ENCODE peak calls at places on chromosomes 16 and 17, in six cellular contexts. A is tibial artery, C is lower leg skin, V is cardiac fibroblast, G is tibial nerve, Y is prostate gland. R is an unnamed sample.

GRCh38 chr16:10123141-10123540 is 59.1 kb downstream of the GRIN2A start:
- DNase-seq in Y (no peak), G (no peak), A (no peak), C (peak), V (peak), R (no peak)

GRCh38 chr17:596763-597644 is 117.6 kb downstream of the VPS53 start:
- DNase-seq in V (peak), Y (no peak), A (no peak), G (no peak), C (peak), R (no peak)

GRCh38 chr16:87487361-87487924 is 5.4 kb downstream of the ZCCHC14 start:
- DNase-seq in G (peak), A (peak), V (peak), Y (no peak), C (peak), R (peak)

GRCh38 chr17:4161179-4161559 is 18.2 kb downstream of the CYB5D2 start:
- DNase-seq in G (peak), A (peak), C (no peak), V (peak), Y (peak), R (peak)

GRCh38 chr16:68090109-68090508 is 4.9 kb downstream of the NFATC3 start:
- DNase-seq in A (no peak), V (no peak), G (no peak), C (no peak), Y (no peak), R (no peak)

GRCh38 chr17:62093188-62094155 is 28.4 kb upstream of the MED13 start:
- DNase-seq in A (no peak), G (no peak), Y (no peak), V (peak), C (peak), R (no peak)

GRCh38 chr17:81143200-81143527 is 22.1 kb upstream of the PVALEF start:
- DNase-seq in A (no peak), V (no peak), Y (no peak), G (no peak), C (no peak), R (no peak)

GRCh38 chr17:59456923-59457615 is 108.3 kb upstream of the DHX40 start:
- DNase-seq in V (no peak), C (no peak), Y (no peak), G (no peak), A (no peak), R (no peak)

GRCh38 chr16:19700319-19700781 is 17.7 kb downstream of the KNOP1 start:
- DNase-seq in V (peak), Y (peak), C (no peak), G (no peak), A (no peak), R (no peak)

GRCh38 chr16:57773680-57774295 is 28.5 kb downstream of the KIFC3 start:
- DNase-seq in A (no peak), G (no peak), Y (no peak), C (no peak), V (peak), R (peak)

GRCh38 chr17:81993726-81994592 is 16.5 kb downstream of the ASPSCR1 start:
- DNase-seq in Y (no peak), G (no peak), A (peak), C (no peak), V (no peak), R (no peak)

GRCh38 chr17:66988069-66988798 is 23.7 kb downstream of the CACNG4 start:
- DNase-seq in A (no peak), Y (no peak), V (no peak), G (no peak), C (no peak), R (peak)

GRCh38 chr17:74282587-74283370 is 8.7 kb downstream of the DNAI2 start:
- DNase-seq in Y (no peak), C (no peak), A (no peak), V (no peak), G (no peak), R (no peak)

GRCh38 chr17:14604920-14605599 is 304.2 kb downstream of the HS3ST3B1 start:
- DNase-seq in G (no peak), C (no peak), A (peak), V (no peak), Y (no peak), R (no peak)

GRCh38 chr16:77212736-77213541 is 13.7 kb downstream of the SYCE1L start:
- DNase-seq in C (peak), V (peak), A (no peak), G (peak), Y (peak), R (peak)

GRCh38 chr16:50842589-50842988 is 100.7 kb downstream of the CYLD start:
- DNase-seq in V (no peak), Y (no peak), A (no peak), G (no peak), C (peak), R (no peak)

GRCh38 chr17:55706808-55707773 is 15.6 kb downstream of the TMEM100 start:
- DNase-seq in A (no peak), C (no peak), V (no peak), Y (no peak), G (no peak), R (no peak)

GRCh38 chr17:79982986-79983385 is 52.7 kb downstream of the TBC1D16 start:
- DNase-seq in C (peak), G (no peak), Y (no peak), A (peak), V (no peak), R (no peak)

GRCh38 chr16:68492501-68493411 is 44.4 kb upstream of the SMPD3 start:
- DNase-seq in G (no peak), V (no peak), A (no peak), Y (no peak), C (no peak), R (no peak)

GRCh38 chr17:7220593-7221280 is 999 bp downstream of the ACADVL start:
- DNase-seq in V (peak), C (no peak), G (no peak), Y (peak), A (no peak), R (peak)

GRCh38 chr16:12439443-12440232 is 364.0 kb downstream of the CPPED1 start:
- DNase-seq in Y (no peak), V (no peak), G (no peak), A (no peak), C (no peak), R (no peak)

GRCh38 chr17:21595086-21595485 is 97.2 kb upstream of the KCNJ18 start:
- DNase-seq in V (no peak), C (no peak), Y (no peak), G (no peak), A (no peak), R (no peak)

GRCh38 chr16:85232369-85233142 is 120.3 kb upstream of the CIBAR2 start:
- DNase-seq in C (no peak), A (no peak), V (peak), Y (no peak), G (no peak), R (no peak)

GRCh38 chr17:6072611-6073010 is 2.4 kb downstream of the WSCD1 start:
- DNase-seq in V (no peak), Y (no peak), A (no peak), C (no peak), G (no peak), R (no peak)

GRCh38 chr16:54145881-54146280 is 140.7 kb downstream of the IRX3 start:
- DNase-seq in Y (no peak), C (peak), G (no peak), A (no peak), V (no peak), R (no peak)

GRCh38 chr17:62680541-62681052 is 53.1 kb downstream of the MRC2 start:
- DNase-seq in Y (no peak), C (no peak), A (no peak), G (no peak), V (no peak), R (no peak)

GRCh38 chr16:23496826-23497542 is 13.3 kb downstream of the GGA2 start:
- DNase-seq in Y (peak), A (no peak), C (peak), V (peak), G (no peak), R (no peak)

GRCh38 chr17:15171433-15172047 is 93.6 kb downstream of the PMP22 start:
- DNase-seq in G (peak), V (peak), A (peak), Y (peak), C (peak), R (peak)

GRCh38 chr16:72787519-72788268 is 260.2 kb downstream of the ZFHX3 start:
- DNase-seq in C (peak), G (peak), A (peak), V (peak), Y (peak), R (peak)

GRCh38 chr16:87874639-87875472 is 5.5 kb upstream of the SLC7A5 start:
- DNase-seq in V (no peak), A (no peak), G (no peak), C (no peak), Y (no peak), R (no peak)

GRCh38 chr16:3087243-3087791 is 11.8 kb downstream of the ZSCAN10 start:
- DNase-seq in Y (no peak), V (no peak), G (no peak), A (no peak), C (no peak), R (no peak)

GRCh38 chr16:14249291-14250032 is 178.3 kb downstream of the MRTFB start:
- DNase-seq in C (no peak), Y (no peak), V (peak), G (peak), A (no peak), R (no peak)

GRCh38 chr16:12675852-12676251 is 127.8 kb downstream of the CPPED1 start:
- DNase-seq in Y (no peak), C (no peak), V (peak), A (no peak), G (no peak), R (no peak)

GRCh38 chr17:82330322-82331239 is 3.0 kb downstream of the SECTM1 start:
- DNase-seq in C (no peak), V (peak), Y (no peak), A (no peak), G (no peak), R (peak)

GRCh38 chr17:8838551-8839095 is 28.9 kb downstream of the PIK3R6 start:
- DNase-seq in Y (no peak), G (no peak), C (peak), A (peak), V (no peak), R (no peak)

GRCh38 chr17:62713096-62713870 is 85.8 kb downstream of the MRC2 start:
- DNase-seq in Y (no peak), G (no peak), A (peak), C (peak), V (no peak), R (no peak)

GRCh38 chr17:36862116-36862920 is 75.0 kb upstream of the LHX1 start:
- DNase-seq in V (no peak), C (no peak), G (no peak), A (no peak), Y (no peak), R (no peak)

GRCh38 chr17:77568540-77568939 is 390.0 kb upstream of the TNRC6C start:
- DNase-seq in Y (no peak), A (no peak), C (no peak), G (no peak), V (no peak), R (no peak)

GRCh38 chr17:77571141-77571540 is 387.4 kb upstream of the TNRC6C start:
- DNase-seq in C (no peak), A (peak), V (no peak), G (no peak), Y (no peak), R (no peak)

GRCh38 chr17:77570565-77570898 is 388.0 kb upstream of the TNRC6C start:
- DNase-seq in A (peak), V (no peak), G (no peak), Y (no peak), C (no peak), R (no peak)

GRCh38 chr17:77571562-77571981 is 386.9 kb upstream of the TNRC6C start:
- DNase-seq in V (peak), A (peak), Y (no peak), G (no peak), C (no peak), R (no peak)

GRCh38 chr17:77569846-77570564 is 388.5 kb upstream of the TNRC6C start:
- DNase-seq in C (no peak), Y (no peak), G (no peak), V (no peak), A (peak), R (no peak)
- H3K4me3 ChIP-seq in C (no peak), Y (no peak), G (no peak), V (no peak), A (no peak), R (no peak)

GRCh38 chr16:80670170-80670865 is 129.5 kb downstream of the DYNLRB2 start:
- DNase-seq in V (no peak), A (no peak), C (no peak), Y (no peak), G (no peak), R (no peak)
- TF ChIP-seq CTCF in V (no peak), A (no peak), C (no peak), Y (no peak), G (no peak), R (no peak)

GRCh38 chr17:45341389-45342158 is 24.8 kb upstream of the MAP3K14 start:
- DNase-seq in G (peak), Y (no peak), A (peak), C (peak), V (peak), R (peak)
- H3K4me3 ChIP-seq in G (no peak), Y (no peak), A (no peak), C (no peak), V (peak), R (no peak)

GRCh38 chr17:29840884-29841283 is 89.1 kb downstream of the SSH2 start:
- DNase-seq in C (no peak), V (peak), Y (no peak), A (no peak), G (no peak), R (no peak)

GRCh38 chr17:29846298-29846697 is 83.7 kb downstream of the SSH2 start:
- DNase-seq in V (no peak), A (no peak), C (no peak), G (no peak), Y (no peak), R (no peak)

GRCh38 chr17:29847118-29847517 is 82.9 kb downstream of the SSH2 start:
- DNase-seq in A (no peak), G (no peak), Y (no peak), V (no peak), C (no peak), R (no peak)

GRCh38 chr17:29847527-29847931 is 82.5 kb downstream of the SSH2 start:
- DNase-seq in Y (no peak), G (no peak), C (no peak), V (peak), A (no peak), R (no peak)

DNA sequence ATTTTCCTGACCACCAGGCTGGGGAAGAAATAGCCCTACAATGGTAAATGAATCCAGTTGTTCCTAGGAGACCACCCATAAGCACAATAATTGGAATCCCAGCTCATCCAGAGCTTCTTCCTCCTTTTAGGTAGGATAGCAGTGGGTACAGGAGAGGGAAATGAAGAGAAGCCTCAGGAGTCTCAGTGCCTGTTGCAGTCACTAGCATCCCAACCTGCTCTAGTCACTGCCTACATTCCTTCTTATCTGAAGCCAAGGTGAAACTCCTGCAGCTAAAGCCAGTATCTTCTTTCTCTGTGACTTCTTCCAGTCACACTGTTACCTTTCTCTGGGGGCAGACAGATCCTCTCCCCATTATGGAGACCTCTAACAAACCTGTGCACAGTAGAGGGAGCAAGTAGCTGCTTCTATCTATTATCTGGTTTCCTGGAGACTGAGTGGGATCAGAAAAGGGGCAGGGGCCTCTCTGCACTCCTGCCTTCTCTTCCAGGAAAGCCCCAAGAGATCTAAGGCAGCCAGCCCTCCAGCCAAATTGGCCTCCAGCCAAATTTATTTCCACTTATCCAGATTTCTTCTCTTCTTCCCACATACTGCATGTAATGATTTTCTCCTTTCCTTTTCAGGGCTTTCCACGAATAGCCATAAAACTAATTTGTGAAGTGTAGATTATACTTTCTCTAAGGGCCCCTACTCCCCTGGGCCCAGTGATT is 85.5 kb downstream of the SSH2 start:
- DNase-seq in Y (no peak), A (no peak), C (no peak), G (no peak), V (peak), R (no peak)
- TF ChIP-seq CTCF in Y (no peak), A (no peak), C (no peak), G (no peak), V (no peak), R (no peak)

GRCh38 chr16:88974080-88974479 is 2.9 kb downstream of the CBFA2T3 start:
- DNase-seq in G (no peak), Y (no peak), V (no peak), C (no peak), A (no peak), R (no peak)

GRCh38 chr16:88973415-88974050 is 3.5 kb downstream of the CBFA2T3 start:
- DNase-seq in C (no peak), V (no peak), Y (no peak), A (no peak), G (no peak), R (no peak)

GRCh38 chr16:88972349-88972748 is 4.7 kb downstream of the CBFA2T3 start:
- DNase-seq in Y (no peak), G (no peak), V (no peak), C (no peak), A (no peak), R (no peak)

GRCh38 chr16:88971371-88972097 is 5.5 kb downstream of the CBFA2T3 start:
- DNase-seq in G (no peak), C (no peak), Y (no peak), V (no peak), A (no peak), R (peak)

GRCh38 chr16:88973007-88973410 is 4.0 kb downstream of the CBFA2T3 start:
- DNase-seq in Y (no peak), V (no peak), A (no peak), G (no peak), C (no peak), R (no peak)
- H3K4me3 ChIP-seq in Y (no peak), V (no peak), A (no peak), G (no peak), C (no peak), R (no peak)

GRCh38 chr17:41912925-41913324 is 5.8 kb downstream of the ACLY start:
- DNase-seq in Y (no peak), A (no peak), C (no peak), G (no peak), V (no peak), R (no peak)
- TF ChIP-seq CTCF in Y (no peak), A (no peak), C (no peak), G (no peak), V (peak), R (no peak)

R was measured in psoas muscle.